ENCODE peak calls at places on chromosomes 4 and X, in ten cellular contexts. W is HL-60; R is T47D; O is amygdala; T is progenitor cell of endocrine pancreas; L is NCI-H2171 treated with DMSO at 0.1 percent for 48 hours; F is CD8-positive, alpha-beta memory T cell; H is lung microvascular endothelial cell; G is heart left ventricle; Y is activated naive CD8-positive, alpha-beta T cell treated with anti-CD3 and anti-CD28 coated beads, Interleukin-2, amount 50 U/mL, for 24 hours. V is an unnamed sample.

GRCh38 chrX:1529756-1530155 is 7.2 kb downstream of the P2RY8 start:
- DNase-seq in T (no peak), G (no peak), W (no peak), L (no peak), O (no peak), R (no peak), H (no peak), Y (no peak), F (no peak), V (no peak)

GRCh38 chr4:129148892-129149291 is 52.9 kb downstream of the C4orf33 start:
- DNase-seq in G (no peak), Y (no peak), L (no peak), R (no peak), O (no peak), W (no peak), F (no peak), H (no peak), T (no peak), V (no peak)

GRCh38 chr4:89121711-89122387 is 10.5 kb downstream of the TIGD2 start:
- DNase-seq in T (no peak), R (no peak), W (no peak), G (no peak), L (no peak), H (no peak), F (no peak), O (no peak), Y (no peak), V (no peak)

GRCh38 chr4:3483471-3483921 is 20.4 kb downstream of the DOK7 start:
- DNase-seq in L (no peak), G (peak), R (no peak), Y (no peak), T (no peak), F (no peak), W (no peak), O (no peak), H (no peak), V (no peak)

GRCh38 chr4:15918484-15919129 is 19.9 kb downstream of the FGFBP1 start:
- DNase-seq in F (no peak), H (no peak), R (no peak), T (no peak), Y (no peak), O (no peak), L (no peak), G (no peak), W (no peak), V (no peak)

GRCh38 chrX:132704769-132705168 is 215.9 kb upstream of the MBNL3 start:
- DNase-seq in O (no peak), G (no peak), L (no peak), T (no peak), W (no peak), F (no peak), R (no peak), H (no peak), Y (no peak), V (no peak)

GRCh38 chr4:109649872-109650271 is 53.4 kb downstream of the CASP6 start:
- DNase-seq in F (no peak), G (no peak), T (no peak), W (no peak), R (no peak), Y (peak), O (no peak), L (no peak), H (no peak), V (no peak)

GRCh38 chr4:6265546-6265945 is 4.1 kb upstream of the WFS1 start:
- DNase-seq in G (no peak), F (no peak), R (no peak), O (no peak), H (no peak), Y (no peak), T (no peak), L (no peak), W (no peak), V (no peak)

GRCh38 chr4:2261110-2261852 is 628 bp downstream of the MXD4 start:
- DNase-seq in O (no peak), L (no peak), H (peak), R (peak), W (peak), Y (peak), G (peak), F (peak), T (no peak), V (peak)

GRCh38 chrX:2928127-2928582 is 984 bp downstream of the ARSD start:
- DNase-seq in F (no peak), Y (peak), R (no peak), L (no peak), T (no peak), H (no peak), W (peak), O (peak), G (peak), V (peak)

GRCh38 chr4:98446499-98447375 is 185.6 kb downstream of the RAP1GDS1 start:
- DNase-seq in O (no peak), L (no peak), F (peak), Y (peak), G (no peak), T (no peak), R (no peak), H (peak), W (peak), V (peak)

GRCh38 chr4:173766231-173766630 is 236.2 kb upstream of the HAND2 start:
- DNase-seq in H (no peak), O (no peak), W (no peak), L (peak), R (no peak), T (no peak), Y (no peak), G (no peak), F (no peak), V (no peak)

GRCh38 chrX:48695925-48696300 is 621 bp upstream of the SUV39H1 start:
- DNase-seq in O (no peak), T (no peak), Y (no peak), R (peak), G (no peak), H (no peak), F (no peak), W (no peak), L (peak), V (no peak)

GRCh38 chrX:38803609-38804480 is 2.6 kb downstream of the MID1IP1 start:
- DNase-seq in W (peak), G (peak), F (peak), T (peak), R (peak), H (peak), O (peak), Y (peak), L (peak), V (peak)

GRCh38 chrX:1239681-1240142 is 27.3 kb upstream of the CRLF2 start:
- DNase-seq in F (no peak), W (peak), R (no peak), H (no peak), T (no peak), Y (peak), G (peak), O (no peak), L (no peak), V (peak)

GRCh38 chr4:102564399-102564921 is 63.3 kb downstream of the NFKB1 start:
- DNase-seq in G (no peak), H (peak), Y (peak), T (no peak), W (peak), F (no peak), O (no peak), R (no peak), L (no peak), V (peak)

GRCh38 chrX:54540289-54540688 is 10.3 kb downstream of the GNL3L start:
- DNase-seq in L (no peak), F (no peak), G (peak), T (no peak), Y (no peak), W (no peak), R (peak), O (no peak), H (peak), V (no peak)

V was measured in naive B cell.